ENCODE peak calls at places on chromosomes 2 and 18, in four cellular contexts. One of them, this sample, is unnamed.

GRCh38 chr2:70280242-70280798 is 13.2 kb downstream of the SNRPG start:
- DNase-seq in adipocyte: no peak
- DNase-seq in NCI-H446: no peak
- DNase-seq in thoracic aorta: no peak
- DNase-seq in this sample: no peak

GRCh38 chr2:233479616-233480489 is 86.7 kb downstream of the USP40 start:
- DNase-seq in adipocyte: no peak
- DNase-seq in thoracic aorta: no peak
- DNase-seq in NCI-H446: no peak
- DNase-seq in this sample: no peak

GRCh38 chr2:136362676-136363390 is 244.9 kb upstream of the CXCR4 start:
- DNase-seq in NCI-H446: no peak
- DNase-seq in adipocyte: no peak
- DNase-seq in thoracic aorta: no peak
- DNase-seq in this sample: no peak

GRCh38 chr2:33425660-33426059 is 50.8 kb upstream of the RASGRP3 start:
- DNase-seq in NCI-H446: no peak
- DNase-seq in thoracic aorta: no peak
- DNase-seq in adipocyte: no peak
- DNase-seq in this sample: no peak

GRCh38 chr2:224369028-224369632 is 32.8 kb downstream of the FAM124B start:
- DNase-seq in thoracic aorta: no peak
- DNase-seq in adipocyte: peak; percentile 81
- DNase-seq in NCI-H446: peak; percentile 12
- DNase-seq in this sample: peak; percentile 20

GRCh38 chr18:12422936-12423335 is 15.2 kb downstream of the PRELID3A start:
- DNase-seq in thoracic aorta: no peak
- DNase-seq in NCI-H446: no peak
- DNase-seq in adipocyte: no peak
- DNase-seq in this sample: no peak

GRCh38 chr2:215888680-215889079 is 124.7 kb downstream of the MREG start:
- DNase-seq in NCI-H446: no peak
- DNase-seq in thoracic aorta: no peak
- DNase-seq in adipocyte: peak; percentile 31
- DNase-seq in this sample: no peak

GRCh38 chr2:128557069-128557468 is 238.4 kb upstream of the HS6ST1 start:
- DNase-seq in adipocyte: no peak
- DNase-seq in NCI-H446: no peak
- DNase-seq in thoracic aorta: no peak
- DNase-seq in this sample: no peak

This sample was measured in endothelial cell.